ENCODE peak calls at places on chromosome 17, in ten cellular contexts. U is mesothelial cell of epicardium; X is spleen; Q is neural crest cell; H is activated CD8-positive, alpha-beta T cell treated with anti-CD3 and anti-CD28 coated beads for 36 hours; L is natural killer cell; J is upper lobe of right lung; E is HFF-Myc; W is stomach; F is MM.1S. G is an unnamed sample.

GRCh38 chr17:66403846-66404597 is 101.6 kb downstream of the PRKCA start:
- DNase-seq in Q (no peak), J (no peak), L (no peak), E (no peak), U (no peak), W (no peak), F (no peak), H (no peak), X (no peak), G (no peak)

GRCh38 chr17:846901-847777 is 65.0 kb downstream of the MRM3 start:
- DNase-seq in E (no peak), H (no peak), U (no peak), X (no peak), J (no peak), W (no peak), Q (no peak), L (no peak), F (no peak), G (no peak)

GRCh38 chr17:70636517-70637133 is 467.3 kb downstream of the KCNJ2 start:
- DNase-seq in L (no peak), E (peak), H (peak), U (no peak), J (no peak), X (no peak), F (peak), Q (peak), W (no peak), G (peak)

GRCh38 chr17:58960068-58960467 is 146.6 kb downstream of the TRIM37 start:
- DNase-seq in F (peak), Q (no peak), E (peak), U (no peak), H (no peak), W (no peak), X (no peak), L (no peak), J (no peak), G (peak)

GRCh38 chr17:70168044-70168978 is 1.0 kb upstream of the KCNJ2 start:
- DNase-seq in E (peak), J (peak), W (peak), Q (peak), H (peak), U (peak), X (peak), L (no peak), F (peak), G (peak)

GRCh38 chr17:80191192-80191591 is 21.4 kb downstream of the CARD14 start:
- DNase-seq in U (no peak), F (no peak), W (no peak), X (no peak), E (no peak), H (no peak), Q (no peak), J (no peak), L (no peak), G (no peak)

GRCh38 chr17:10620823-10621222 is 36.3 kb downstream of the MYH3 start:
- DNase-seq in U (no peak), E (no peak), Q (no peak), F (no peak), W (no peak), X (no peak), H (no peak), J (no peak), L (no peak), G (no peak)

GRCh38 chr17:12806630-12807029 is 17.3 kb downstream of the ARHGAP44 start:
- DNase-seq in X (no peak), L (no peak), Q (no peak), E (no peak), W (no peak), H (no peak), J (no peak), F (no peak), U (no peak), G (no peak)

GRCh38 chr17:16352303-16352837 is 899 bp downstream of the CENPV start:
- DNase-seq in Q (peak), L (no peak), J (peak), F (no peak), U (peak), E (no peak), W (peak), X (peak), H (peak), G (peak)

GRCh38 chr17:5526821-5527598 is 40.6 kb downstream of the MIS12 start:
- DNase-seq in J (peak), U (peak), W (no peak), L (no peak), Q (peak), E (peak), F (peak), H (peak), X (no peak), G (peak)

GRCh38 chr17:59391026-59391425 is 59.6 kb downstream of the YPEL2 start:
- DNase-seq in J (no peak), E (no peak), Q (no peak), L (no peak), X (no peak), H (no peak), W (no peak), U (no peak), F (no peak), G (no peak)

GRCh38 chr17:38561416-38562214 is 44.1 kb downstream of the SRCIN1 start:
- DNase-seq in J (no peak), W (no peak), E (no peak), H (no peak), U (no peak), X (no peak), Q (peak), L (no peak), F (no peak), G (no peak)

GRCh38 chr17:38464723-38465419 is 36.6 kb downstream of the ARHGAP23 start:
- DNase-seq in F (no peak), X (peak), L (no peak), J (peak), Q (no peak), H (no peak), U (peak), E (no peak), W (peak), G (no peak)

GRCh38 chr17:36183001-36183810 is 6.8 kb upstream of the TBC1D3B start:
- DNase-seq in H (no peak), J (peak), Q (peak), X (peak), U (peak), E (no peak), W (peak), L (peak), F (peak), G (peak)

GRCh38 chr17:72660274-72661092 is 432.0 kb downstream of the SLC39A11 start:
- DNase-seq in Q (no peak), J (no peak), W (no peak), E (no peak), H (no peak), X (no peak), F (no peak), U (no peak), L (no peak), G (no peak)

GRCh38 chr17:15490634-15491261 is 23.3 kb upstream of the CDRT4 start:
- DNase-seq in E (peak), F (no peak), H (peak), J (no peak), Q (peak), X (peak), L (no peak), W (no peak), U (no peak), G (no peak)

GRCh38 chr17:19315104-19315503 is 47.4 kb downstream of the B9D1 start:
- DNase-seq in F (no peak), H (no peak), U (no peak), L (no peak), X (peak), E (no peak), W (no peak), Q (no peak), J (peak), G (no peak)

GRCh38 chr17:17235212-17236174 is 1.5 kb downstream of the FLCN start:
- DNase-seq in X (peak), L (no peak), H (peak), Q (no peak), J (no peak), F (no peak), E (no peak), U (no peak), W (no peak), G (no peak)

GRCh38 chr17:67218385-67218950 is 26.5 kb downstream of the HELZ start:
- DNase-seq in W (no peak), L (no peak), X (no peak), Q (no peak), U (no peak), J (no peak), F (no peak), H (no peak), E (no peak), G (no peak)

GRCh38 chr17:40480501-40481003 is 20.9 kb downstream of the TNS4 start:
- DNase-seq in W (peak), L (peak), Q (no peak), H (peak), U (no peak), J (no peak), F (no peak), X (peak), E (no peak), G (peak)

GRCh38 chr17:74603746-74604145 is 11.7 kb upstream of the CD300LD start:
- DNase-seq in F (no peak), H (no peak), U (no peak), Q (no peak), E (no peak), J (no peak), L (no peak), W (no peak), X (no peak), G (no peak)

GRCh38 chr17:42354956-42355843 is 33.0 kb downstream of the STAT3 start:
- DNase-seq in E (no peak), J (no peak), H (no peak), L (no peak), F (no peak), U (no peak), Q (no peak), X (no peak), W (no peak), G (no peak)

GRCh38 chr17:14044702-14045101 is 24.6 kb upstream of the COX10 start:
- DNase-seq in W (no peak), J (no peak), F (no peak), U (no peak), Q (no peak), L (no peak), E (no peak), H (no peak), X (no peak), G (no peak)

GRCh38 chr17:50266384-50267073 is 7.7 kb upstream of the TMEM92 start:
- DNase-seq in X (peak), H (no peak), U (peak), J (peak), L (no peak), W (peak), Q (no peak), E (peak), F (no peak), G (peak)

GRCh38 chr17:80296221-80296620 is 35.6 kb downstream of the RNF213 start:
- DNase-seq in L (no peak), J (no peak), Q (no peak), H (no peak), U (no peak), E (no peak), F (no peak), W (no peak), X (peak), G (no peak)

GRCh38 chr17:65917560-65917959 is 274.4 kb downstream of the CEP112 start:
- DNase-seq in H (no peak), Q (no peak), F (no peak), W (no peak), U (no peak), X (no peak), J (no peak), L (no peak), E (no peak), G (no peak)

GRCh38 chr17:29581583-29582253 is 7.7 kb downstream of the GIT1 start:
- DNase-seq in H (no peak), W (no peak), Q (no peak), J (no peak), U (no peak), E (no peak), X (peak), F (no peak), L (no peak), G (no peak)

GRCh38 chr17:58534901-58535421 is 20.5 kb upstream of the MTMR4 start:
- DNase-seq in L (no peak), Q (no peak), E (no peak), X (peak), H (no peak), U (no peak), J (no peak), W (no peak), F (no peak), G (no peak)

GRCh38 chr17:34519286-34519685 is 60.1 kb upstream of the TMEM132E start:
- DNase-seq in E (no peak), U (no peak), X (no peak), W (no peak), F (peak), L (no peak), H (peak), Q (peak), J (no peak), G (peak)

GRCh38 chr17:65589321-65589720 is 27.9 kb upstream of the AXIN2 start:
- DNase-seq in Q (no peak), W (no peak), E (peak), U (no peak), X (no peak), J (no peak), F (no peak), H (no peak), L (no peak), G (no peak)

GRCh38 chr17:57432507-57433277 is 176.4 kb downstream of the MSI2 start:
- DNase-seq in Q (no peak), E (no peak), H (no peak), W (no peak), J (no peak), U (no peak), L (no peak), X (no peak), F (no peak), G (no peak)

GRCh38 chr17:2852729-2853110 is 56.5 kb downstream of the RAP1GAP2 start:
- DNase-seq in H (no peak), L (no peak), W (no peak), F (no peak), Q (no peak), U (no peak), J (no peak), X (peak), E (no peak), G (peak)

GRCh38 chr17:2854662-2855061 is 58.4 kb downstream of the RAP1GAP2 start:
- DNase-seq in U (no peak), L (no peak), E (no peak), F (no peak), X (no peak), H (no peak), W (peak), Q (no peak), J (no peak), G (no peak)

GRCh38 chr17:2853722-2854580 is 57.7 kb downstream of the RAP1GAP2 start:
- DNase-seq in H (peak), F (no peak), E (no peak), Q (no peak), J (peak), U (peak), X (peak), L (no peak), W (peak), G (peak)

GRCh38 chr17:2852211-2852610 is 56.0 kb downstream of the RAP1GAP2 start:
- DNase-seq in W (no peak), J (no peak), L (no peak), E (no peak), F (no peak), H (no peak), U (no peak), Q (no peak), X (no peak), G (peak)

GRCh38 chr17:2853111-2853721 is 57.0 kb downstream of the RAP1GAP2 start:
- DNase-seq in H (peak), X (peak), Q (no peak), F (no peak), E (no peak), W (peak), J (peak), L (peak), U (peak), G (peak)
- TF ChIP-seq CTCF in H (no peak), X (no peak), Q (no peak), F (no peak), E (no peak), W (no peak), J (no peak), L (no peak), U (no peak), G (no peak)

DNA sequence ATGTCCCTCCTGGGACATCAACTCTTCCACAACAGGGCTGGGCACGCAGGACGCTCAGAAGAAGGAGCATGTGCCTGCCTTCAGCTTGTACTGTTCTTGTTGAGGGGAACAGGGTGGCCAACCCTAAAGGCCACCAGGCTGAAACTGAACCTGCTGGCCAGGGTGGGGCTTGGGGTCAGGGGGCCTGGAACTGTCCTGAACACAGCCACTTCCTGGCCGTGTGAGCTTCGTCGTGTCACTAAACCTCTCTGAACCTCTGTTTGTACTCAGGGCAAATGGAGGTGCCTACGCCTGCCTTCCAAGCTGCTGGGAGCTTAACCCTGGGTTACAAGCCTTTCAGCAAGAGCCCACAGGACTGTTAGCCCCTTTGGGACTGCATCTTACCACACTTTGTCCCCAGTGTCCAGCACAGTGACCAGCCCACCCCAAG is 6.7 kb downstream of the ARHGAP27 start:
- DNase-seq in U (no peak), F (no peak), J (no peak), H (no peak), X (peak), L (no peak), W (no peak), Q (no peak), E (no peak), G (no peak)
- TF ChIP-seq CTCF in U (no peak), F (no peak), J (peak), H (no peak), X (no peak), L (no peak), W (no peak), Q (no peak), E (no peak), G (no peak)

DNA sequence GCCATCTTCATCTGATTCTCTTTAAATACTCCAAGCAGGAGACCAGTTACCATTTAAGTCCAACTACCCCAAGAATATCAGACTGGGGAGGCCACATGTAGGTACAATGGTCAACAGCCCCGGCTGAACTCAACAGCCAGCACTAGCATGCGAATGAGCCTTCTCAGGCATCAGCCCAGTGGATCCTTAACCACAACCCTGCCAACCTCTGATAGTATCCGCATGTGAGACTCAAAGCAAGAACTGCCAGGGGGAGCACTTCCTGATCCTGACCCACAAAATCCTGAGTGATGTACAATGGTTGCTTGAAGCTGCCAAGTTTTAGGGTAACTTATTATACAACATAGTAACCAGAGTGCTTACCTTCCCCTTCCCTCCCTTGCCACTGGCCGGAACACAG is 4.0 kb downstream of the PYY start:
- DNase-seq in L (no peak), X (no peak), Q (no peak), F (no peak), H (no peak), J (no peak), E (no peak), W (no peak), U (no peak), G (no peak)
- TF ChIP-seq CTCF in L (no peak), X (no peak), Q (no peak), F (no peak), H (no peak), J (no peak), E (no peak), W (no peak), U (no peak), G (no peak)

GRCh38 chr17:7499161-7499560 is 15.0 kb downstream of the POLR2A start:
- DNase-seq in H (no peak), Q (no peak), F (no peak), E (no peak), X (no peak), L (no peak), J (no peak), U (no peak), W (no peak), G (no peak)

GRCh38 chr17:7501729-7502128 is 17.6 kb downstream of the POLR2A start:
- DNase-seq in J (no peak), W (no peak), E (no peak), X (no peak), F (no peak), U (no peak), Q (no peak), H (no peak), L (no peak), G (no peak)

GRCh38 chr17:7502171-7502847 is 18.1 kb downstream of the POLR2A start:
- DNase-seq in H (no peak), E (no peak), L (no peak), Q (no peak), X (no peak), J (no peak), W (no peak), U (no peak), F (no peak), G (no peak)

GRCh38 chr17:7503521-7503920 is 19.4 kb downstream of the POLR2A start:
- DNase-seq in Q (no peak), W (no peak), E (no peak), J (no peak), F (no peak), H (no peak), X (no peak), L (no peak), U (no peak), G (no peak)

DNA sequence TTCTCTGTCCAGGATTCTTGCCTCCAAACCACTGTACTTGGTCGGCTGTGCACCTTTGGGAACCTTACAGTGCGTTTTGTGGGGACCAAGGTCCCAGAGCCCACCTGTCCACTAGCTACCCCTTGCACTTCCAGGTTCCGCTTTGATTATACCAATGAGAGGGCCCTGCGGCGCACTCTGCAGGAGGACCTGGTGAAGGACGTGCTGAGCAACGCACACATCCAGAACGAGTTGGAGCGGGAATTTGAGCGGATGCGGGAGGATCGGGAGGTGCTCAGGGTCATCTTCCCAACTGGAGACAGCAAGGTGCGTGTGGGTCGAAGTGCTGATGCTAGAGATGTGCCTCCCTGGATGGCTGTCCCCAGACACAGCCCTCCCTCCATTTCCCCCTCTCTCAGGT is 18.8 kb downstream of the POLR2A start:
- DNase-seq in H (peak), W (no peak), L (no peak), Q (no peak), E (no peak), U (no peak), F (no peak), X (no peak), J (no peak), G (no peak)
- TF ChIP-seq CTCF in H (no peak), W (no peak), L (no peak), Q (peak), E (peak), U (no peak), F (peak), X (no peak), J (no peak), G (peak)

DNA sequence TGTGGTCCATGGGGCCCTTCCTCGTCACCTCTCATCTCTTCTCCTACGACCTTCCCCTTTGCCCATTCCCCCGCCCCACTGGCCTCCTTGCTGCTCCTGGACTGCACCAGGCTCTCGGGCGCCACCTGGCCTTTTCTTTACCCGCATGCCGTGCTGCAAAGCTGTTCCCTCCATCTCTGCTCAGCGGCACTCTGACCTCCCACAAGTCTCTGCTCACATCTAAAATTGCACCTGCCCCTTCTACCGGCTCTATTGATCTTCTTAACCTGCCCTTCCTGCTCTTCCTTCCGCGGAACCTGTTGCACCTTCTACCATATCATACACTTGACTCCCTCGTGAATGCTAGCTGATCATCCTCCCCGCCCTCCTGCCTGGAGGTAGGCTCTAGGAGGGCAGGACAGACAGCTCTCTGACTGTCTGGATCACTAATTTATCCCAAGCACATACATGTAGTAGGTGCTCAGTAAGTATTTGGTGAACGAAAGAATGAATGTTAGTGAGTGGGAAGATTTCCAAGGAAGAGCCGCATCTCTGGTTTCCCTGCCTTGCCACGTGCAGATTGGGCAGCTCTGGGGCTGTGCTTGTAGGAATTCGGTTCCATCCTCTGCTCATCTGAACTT is 17.3 kb downstream of the DNAH17 start:
- DNase-seq in U (no peak), H (peak), F (no peak), W (no peak), X (no peak), E (no peak), L (no peak), Q (no peak), J (peak), G (no peak)
- TF ChIP-seq CTCF in U (no peak), H (peak), F (peak), W (peak), X (no peak), E (no peak), L (no peak), Q (no peak), J (peak), G (peak)